ENCODE peak calls at places on chromosomes 1 and 21, in nine cellular contexts. K, W, X, Q, L, R, P, H and B are unnamed samples.

GRCh38 chr1:185087101-185087500 is 41.7 kb downstream of the RNF2 start:
- DNase-seq in K (no peak), W (no peak), X (no peak), Q (no peak), L (no peak), R (no peak), P (no peak), H (no peak), B (no peak)

GRCh38 chr21:44792653-44793052 is 9.0 kb downstream of the UBE2G2 start:
- DNase-seq in K (no peak), W (no peak), X (no peak), Q (no peak), L (no peak), R (no peak), P (no peak), H (no peak), B (no peak)

GRCh38 chr1:35192853-35193664 is at the start of gene SFPQ:
- DNase-seq in K (peak; percentile 99), W (peak; percentile 99), X (peak; percentile 97), Q (peak; percentile 99), L (peak; percentile 97), R (peak; percentile 89), P (peak; percentile 98), H (peak; percentile 96), B (peak; percentile 99)

GRCh38 chr1:204507317-204508105 is 8.7 kb upstream of the MDM4 start:
- DNase-seq in K (no peak), W (peak; percentile 22), X (no peak), Q (peak; percentile 78), L (no peak), R (no peak), P (peak; percentile 36), H (peak; percentile 42), B (no peak)

GRCh38 chr1:27536767-27537166 is 46.8 kb upstream of the WASF2 start:
- DNase-seq in K (no peak), W (peak; percentile 82), X (no peak), Q (no peak), L (peak; percentile 75), R (no peak), P (peak; percentile 80), H (peak; percentile 84), B (no peak)

GRCh38 chr1:32521165-32521564 is 18.1 kb upstream of the ZBTB8A start:
- DNase-seq in K (no peak), W (no peak), X (no peak), Q (no peak), L (no peak), R (no peak), P (no peak), H (no peak), B (no peak)

GRCh38 chr1:100883963-100884362 is 10.7 kb downstream of the EXTL2 start:
- DNase-seq in K (no peak), W (peak; percentile 71), X (no peak), Q (peak; percentile 12), L (no peak), R (no peak), P (no peak), H (no peak), B (no peak)

GRCh38 chr1:33328817-33329216 is 7.9 kb upstream of the A3GALT2 start:
- DNase-seq in K (peak; percentile 53), W (no peak), X (no peak), Q (no peak), L (no peak), R (no peak), P (no peak), H (no peak), B (no peak)

GRCh38 chr1:114758251-114758832 is 558 bp upstream of the CSDE1 start:
- DNase-seq in K (no peak), W (no peak), X (no peak), Q (peak; percentile 27), L (no peak), R (no peak), P (no peak), H (no peak), B (no peak)

GRCh38 chr1:183804916-183805734 is at the start of gene RGL1:
- DNase-seq in K (peak; percentile 82), W (peak; percentile 75), X (peak; percentile 46), Q (peak; percentile 7), L (peak; percentile 77), R (no peak), P (peak; percentile 79), H (peak; percentile 75), B (peak; percentile 84)

GRCh38 chr1:147078606-147079399 is 93.5 kb downstream of the PRKAB2 start:
- DNase-seq in K (no peak), W (no peak), X (no peak), Q (no peak), L (no peak), R (no peak), P (no peak), H (no peak), B (no peak)

GRCh38 chr1:168628807-168629206 is 52.4 kb downstream of the XCL1 start:
- DNase-seq in K (no peak), W (peak; percentile 5), X (no peak), Q (no peak), L (no peak), R (no peak), P (no peak), H (no peak), B (no peak)

GRCh38 chr1:157992031-157992568 is 1.3 kb upstream of the KIRREL1 start:
- DNase-seq in K (no peak), W (peak; percentile 63), X (peak; percentile 58), Q (peak; percentile 47), L (peak; percentile 70), R (no peak), P (peak; percentile 86), H (peak; percentile 84), B (peak; percentile 92)

GRCh38 chr1:44964396-44964795 is 22.0 kb downstream of the EIF2B3 start:
- DNase-seq in K (no peak), W (no peak), X (no peak), Q (no peak), L (no peak), R (no peak), P (no peak), H (no peak), B (no peak)

GRCh38 chr1:195082183-195082582 is 1526.1 kb downstream of the KCNT2 start:
- DNase-seq in K (no peak), W (peak; percentile 20), X (no peak), Q (no peak), L (no peak), R (no peak), P (no peak), H (no peak), B (no peak)

GRCh38 chr1:183214021-183214970 is 28.2 kb downstream of the LAMC2 start:
- DNase-seq in K (no peak), W (no peak), X (no peak), Q (no peak), L (no peak), R (no peak), P (no peak), H (no peak), B (no peak)

GRCh38 chr1:234779160-234779538 is 169.2 kb upstream of the IRF2BP2 start:
- DNase-seq in K (peak; percentile 74), W (no peak), X (no peak), Q (no peak), L (no peak), R (no peak), P (no peak), H (no peak), B (peak; percentile 89)

GRCh38 chr1:234776875-234777849 is 167.2 kb upstream of the IRF2BP2 start:
- DNase-seq in K (peak; percentile 47), W (no peak), X (no peak), Q (peak; percentile 51), L (no peak), R (no peak), P (no peak), H (no peak), B (no peak)

GRCh38 chr1:234780112-234780511 is 170.1 kb upstream of the IRF2BP2 start:
- DNase-seq in K (peak; percentile 70), W (no peak), X (no peak), Q (peak; percentile 11), L (no peak), R (no peak), P (no peak), H (no peak), B (no peak)

GRCh38 chr1:234777850-234778214 is 167.9 kb upstream of the IRF2BP2 start:
- DNase-seq in K (peak; percentile 59), W (no peak), X (no peak), Q (no peak), L (no peak), R (no peak), P (no peak), H (no peak), B (no peak)

DNA sequence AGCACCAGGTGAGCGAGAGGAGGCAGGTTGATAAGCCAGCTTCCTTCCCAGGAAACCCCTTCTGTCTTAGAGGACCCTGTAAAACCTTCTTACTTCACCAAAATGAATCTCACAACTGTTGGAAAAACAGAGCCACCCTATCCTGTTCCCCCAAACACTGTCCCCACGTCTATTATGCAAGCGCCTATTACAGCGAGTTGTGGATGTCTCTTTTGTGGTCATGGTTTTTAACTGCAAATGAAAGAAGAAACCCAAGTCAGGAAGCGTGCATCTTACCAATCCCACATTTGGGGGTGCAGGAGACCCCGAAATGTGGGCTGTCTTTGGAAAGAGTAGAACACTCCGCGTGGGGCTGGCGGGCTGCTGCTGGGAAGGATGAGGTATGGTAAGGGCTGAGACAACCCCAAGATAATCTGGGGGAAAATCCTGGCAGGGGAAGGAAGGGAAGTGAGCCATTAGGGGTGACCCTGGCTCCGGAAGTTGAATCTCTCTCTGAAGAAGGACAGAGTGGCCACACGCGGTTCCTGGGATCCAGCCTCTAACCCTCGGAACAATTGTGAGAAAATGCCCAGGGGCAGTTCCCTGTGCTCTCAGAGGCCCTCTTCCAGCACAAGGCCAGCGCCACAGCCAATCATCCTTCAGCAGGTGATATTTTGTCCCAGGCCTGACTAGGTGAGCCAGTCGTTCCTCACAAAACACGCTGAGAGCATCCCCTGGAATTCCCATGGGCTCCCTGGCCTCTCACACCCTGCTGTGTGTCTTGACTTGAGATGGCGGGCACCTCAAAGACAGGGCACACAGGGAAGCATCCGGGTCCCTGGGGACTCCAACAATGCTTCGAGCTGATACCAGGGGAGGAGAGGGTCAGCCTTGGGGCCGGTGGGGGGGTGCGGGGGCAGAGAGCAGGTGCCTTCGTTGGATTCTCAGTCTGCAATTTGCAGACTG is 168.5 kb upstream of the IRF2BP2 start:
- DNase-seq in K (peak; percentile 85), W (no peak), X (no peak), Q (peak; percentile 97), L (no peak), R (no peak), P (no peak), H (no peak), B (peak; percentile 89)
- TF ChIP-seq POLR2A in K (no peak), W (no peak), X (no peak), Q (no peak), L (peak; percentile 3), R (no peak), P (no peak), H (no peak), B (no peak)

GRCh38 chr1:18575620-18576019 is 55.0 kb upstream of the PAX7 start:
- DNase-seq in K (no peak), W (peak; percentile 8), X (peak; percentile 80), Q (no peak), L (no peak), R (no peak), P (no peak), H (peak; percentile 31), B (no peak)
- TF ChIP-seq CTCF in K (peak; percentile 63), W (peak; percentile 50), X (no peak), Q (no peak), L (peak; percentile 63), R (peak; percentile 68), P (peak; percentile 37), H (no peak), B (no peak)

GRCh38 chr1:202348005-202348508 is 442 bp upstream of the PPP1R12B start:
- DNase-seq in K (no peak), W (no peak), X (no peak), Q (peak; percentile 8), L (no peak), R (no peak), P (no peak), H (no peak), B (no peak)
- H3K4me3 ChIP-seq in K (peak overlapping the region; percentile 99), W (no peak overlapping the region), X (no peak overlapping the region), Q (peak overlapping the region; percentile 35), L (no peak overlapping the region), R (peak overlapping the region; percentile 97), P (no peak overlapping the region), H (no peak overlapping the region), B (no peak overlapping the region)

GRCh38 chr1:70895531-70895930 is 152.1 kb downstream of the PTGER3 start:
- DNase-seq in K (no peak), W (no peak), X (no peak), Q (no peak), L (no peak), R (no peak), P (no peak), H (no peak), B (no peak)
- TF ChIP-seq POLR2A in K (no peak), W (no peak), X (no peak), Q (no peak), L (no peak), R (no peak), P (no peak), H (no peak), B (no peak)